ENCODE peak calls at places on chromosomes 6 and 20, in seven cellular contexts. H is pulmonary artery endothelial cell; G is spleen; P is CD4-positive, alpha-beta memory T cell; T is stimulated activated CD8-positive, alpha-beta memory T cell treated with anti-CD3 and anti-CD28 coated beads, Interleukin-15, amount 100 ng/mL, for 24 hours; F is left kidney; S is cerebellar cortex. Y is an unnamed sample.

GRCh38 chr20:13910492-13910891 is 79.9 kb downstream of the SEL1L2 start:
- DNase-seq in P (no peak), G (no peak), T (no peak), F (no peak), H (no peak), S (no peak), Y (peak)

GRCh38 chr6:126033696-126034095 is 47.4 kb downstream of the TRMT11 start:
- DNase-seq in H (peak), G (no peak), T (no peak), F (peak), S (peak), P (no peak), Y (peak)

GRCh38 chr6:101268541-101268940 is 125.0 kb upstream of the GRIK2 start:
- DNase-seq in T (no peak), F (no peak), H (no peak), G (no peak), P (no peak), S (no peak), Y (no peak)

GRCh38 chr6:139557547-139557946 is 183.1 kb upstream of the CITED2 start:
- DNase-seq in G (no peak), P (no peak), S (no peak), T (no peak), H (no peak), F (no peak), Y (no peak)

GRCh38 chr6:39425346-39426056 is 103.0 kb upstream of the KCNK16 start:
- DNase-seq in S (no peak), F (no peak), G (no peak), T (no peak), H (no peak), P (no peak), Y (peak)

GRCh38 chr6:40520683-40521082 is 66.5 kb downstream of the LRFN2 start:
- DNase-seq in F (no peak), H (no peak), T (no peak), G (no peak), P (no peak), S (no peak), Y (no peak)

GRCh38 chr6:28446818-28447511 is 3.7 kb upstream of the ZSCAN23 start:
- DNase-seq in T (no peak), H (no peak), S (no peak), G (no peak), P (no peak), F (peak), Y (no peak)

GRCh38 chr20:967796-968742 is 34.0 kb downstream of the RSPO4 start:
- DNase-seq in S (peak), P (no peak), H (no peak), T (no peak), F (peak), G (no peak), Y (peak)

GRCh38 chr6:114764866-114765265 is 422.0 kb upstream of the HS3ST5 start:
- DNase-seq in F (no peak), G (no peak), H (no peak), P (no peak), S (no peak), T (no peak), Y (no peak)

GRCh38 chr20:37890643-37891042 is 12.3 kb upstream of the VSTM2L start:
- DNase-seq in S (no peak), P (no peak), F (no peak), G (no peak), T (no peak), H (no peak), Y (no peak)

GRCh38 chr6:116405147-116405546 is 34.4 kb downstream of the DSE start:
- DNase-seq in P (no peak), S (no peak), H (no peak), T (no peak), G (no peak), F (peak), Y (no peak)

GRCh38 chr20:52682271-52682670 is 289.9 kb upstream of the TSHZ2 start:
- DNase-seq in H (no peak), G (no peak), F (no peak), T (no peak), S (no peak), P (no peak), Y (no peak)

GRCh38 chr6:79466222-79466834 is 70.9 kb downstream of the LCA5 start:
- DNase-seq in G (no peak), T (no peak), S (peak), H (peak), P (no peak), F (peak), Y (no peak)

GRCh38 chr6:139062921-139063320 is 34.4 kb downstream of the ABRACL start:
- DNase-seq in S (no peak), T (no peak), G (no peak), P (no peak), H (no peak), F (no peak), Y (peak)

GRCh38 chr6:15864033-15864707 is 201.3 kb upstream of the DTNBP1 start:
- DNase-seq in P (no peak), H (no peak), S (no peak), F (no peak), G (no peak), T (no peak), Y (no peak)

GRCh38 chr6:72959821-72960220 is 265.5 kb downstream of the KHDC1L start:
- DNase-seq in S (no peak), T (no peak), P (no peak), H (no peak), F (no peak), G (no peak), Y (no peak)

GRCh38 chr20:48930878-48931277 is 9.4 kb downstream of the ARFGEF2 start:
- DNase-seq in S (no peak), H (no peak), G (no peak), F (no peak), T (no peak), P (no peak), Y (no peak)

GRCh38 chr6:118786696-118787453 is 107.1 kb upstream of the ASF1A start:
- DNase-seq in F (no peak), H (no peak), G (no peak), P (no peak), T (no peak), S (no peak), Y (no peak)

GRCh38 chr20:24953204-24953565 is 4.1 kb downstream of the CST7 start:
- DNase-seq in H (no peak), S (no peak), G (no peak), F (no peak), P (no peak), T (no peak), Y (no peak)

GRCh38 chr6:26330835-26331808 is 33.9 kb upstream of the BTN3A2 start:
- DNase-seq in T (no peak), G (no peak), F (no peak), P (peak), S (peak), H (no peak), Y (peak)

GRCh38 chr6:116388924-116389323 is 18.2 kb downstream of the DSE start:
- DNase-seq in S (no peak), G (no peak), T (no peak), H (no peak), P (no peak), F (no peak), Y (no peak)

GRCh38 chr6:79813854-79814477 is 133.4 kb downstream of the ELOVL4 start:
- DNase-seq in G (no peak), T (peak), F (peak), S (peak), H (peak), P (peak), Y (peak)

GRCh38 chr6:56916849-56917551 is 37.9 kb upstream of the BEND6 start:
- DNase-seq in H (no peak), G (no peak), S (no peak), F (no peak), P (no peak), T (no peak), Y (no peak)

GRCh38 chr6:101294676-101295075 is 98.8 kb upstream of the GRIK2 start:
- DNase-seq in F (no peak), G (no peak), S (no peak), T (no peak), H (no peak), P (no peak), Y (no peak)

GRCh38 chr6:151911401-151911800 is 103.9 kb downstream of the ESR1 start:
- DNase-seq in S (no peak), H (no peak), F (no peak), P (no peak), G (no peak), T (no peak), Y (no peak)

GRCh38 chr20:9241721-9242427 is 173.0 kb downstream of the PLCB4 start:
- DNase-seq in G (no peak), P (no peak), S (no peak), F (no peak), T (no peak), H (no peak), Y (no peak)

Y was measured in H4.